ENCODE peak calls at places on chromosomes 12 and 14, in nine cellular contexts. One of them, this sample, is unnamed.
A peak's percentile ranks its signal among the peaks of the same experiment; 100 is the strongest.

GRCh38 chr12:68189766-68190700 is 30.5 kb upstream of the IFNG start:
- DNase-seq in HEK293T: no peak
- DNase-seq in AG20443: peak; percentile 29
- DNase-seq in lung microvascular endothelial cell: peak; percentile 7
- DNase-seq in fibroblast of pulmonary artery: peak; percentile 50
- DNase-seq in GM04503: peak; percentile 9
- DNase-seq in Caco-2: no peak
- DNase-seq in dermis microvascular lymphatic vessel endothelial cell: no peak
- DNase-seq in bronchial epithelial cell: peak; percentile 83
- DNase-seq in this sample: peak; percentile 60

GRCh38 chr12:57772429-57773322 is at the start of gene EEF1AKMT3:
- DNase-seq in lung microvascular endothelial cell: peak; percentile 60
- DNase-seq in AG20443: peak; percentile 75
- DNase-seq in bronchial epithelial cell: no peak
- DNase-seq in GM04503: no peak
- DNase-seq in HEK293T: peak; percentile 67
- DNase-seq in Caco-2: peak; percentile 71
- DNase-seq in fibroblast of pulmonary artery: peak; percentile 40
- DNase-seq in dermis microvascular lymphatic vessel endothelial cell: peak; percentile 67
- DNase-seq in this sample: peak; percentile 47

GRCh38 chr12:21607701-21608100 is 3.1 kb upstream of the GYS2 start:
- DNase-seq in HEK293T: no peak
- DNase-seq in bronchial epithelial cell: peak; percentile 55
- DNase-seq in Caco-2: no peak
- DNase-seq in dermis microvascular lymphatic vessel endothelial cell: peak; percentile 35
- DNase-seq in lung microvascular endothelial cell: peak; percentile 48
- DNase-seq in AG20443: no peak
- DNase-seq in fibroblast of pulmonary artery: peak; percentile 65
- DNase-seq in GM04503: no peak
- DNase-seq in this sample: peak; percentile 45

GRCh38 chr12:46546634-46547273 is 174.2 kb upstream of the SLC38A2 start:
- DNase-seq in lung microvascular endothelial cell: no peak
- DNase-seq in bronchial epithelial cell: peak; percentile 86
- DNase-seq in fibroblast of pulmonary artery: no peak
- DNase-seq in dermis microvascular lymphatic vessel endothelial cell: no peak
- DNase-seq in GM04503: no peak
- DNase-seq in HEK293T: no peak
- DNase-seq in Caco-2: no peak
- DNase-seq in AG20443: no peak
- DNase-seq in this sample: peak; percentile 72

GRCh38 chr12:90484130-90484529 is 470.8 kb downstream of the CCER1 start:
- DNase-seq in HEK293T: peak; percentile 21
- DNase-seq in dermis microvascular lymphatic vessel endothelial cell: no peak
- DNase-seq in bronchial epithelial cell: no peak
- DNase-seq in fibroblast of pulmonary artery: no peak
- DNase-seq in GM04503: no peak
- DNase-seq in AG20443: no peak
- DNase-seq in lung microvascular endothelial cell: no peak
- DNase-seq in Caco-2: no peak
- DNase-seq in this sample: no peak

GRCh38 chr12:91609283-91609682 is 426.7 kb upstream of the DCN start:
- DNase-seq in fibroblast of pulmonary artery: no peak
- DNase-seq in bronchial epithelial cell: no peak
- DNase-seq in AG20443: no peak
- DNase-seq in Caco-2: no peak
- DNase-seq in HEK293T: no peak
- DNase-seq in lung microvascular endothelial cell: no peak
- DNase-seq in GM04503: no peak
- DNase-seq in dermis microvascular lymphatic vessel endothelial cell: no peak
- DNase-seq in this sample: no peak

GRCh38 chr12:113154351-113154973 is 4.9 kb downstream of the CFAP73 start:
- DNase-seq in dermis microvascular lymphatic vessel endothelial cell: peak; percentile 40
- DNase-seq in Caco-2: no peak
- DNase-seq in bronchial epithelial cell: peak; percentile 17
- DNase-seq in HEK293T: no peak
- DNase-seq in fibroblast of pulmonary artery: peak; percentile 28
- DNase-seq in lung microvascular endothelial cell: peak; percentile 54
- DNase-seq in GM04503: no peak
- DNase-seq in AG20443: peak; percentile 64
- DNase-seq in this sample: peak; percentile 12

GRCh38 chr12:124681779-124682391 is 114.5 kb upstream of the NCOR2 start:
- DNase-seq in lung microvascular endothelial cell: peak; percentile 88
- DNase-seq in fibroblast of pulmonary artery: peak; percentile 87
- DNase-seq in HEK293T: no peak
- DNase-seq in AG20443: peak; percentile 61
- DNase-seq in GM04503: no peak
- DNase-seq in Caco-2: peak; percentile 59
- DNase-seq in bronchial epithelial cell: peak; percentile 47
- DNase-seq in dermis microvascular lymphatic vessel endothelial cell: peak; percentile 74
- DNase-seq in this sample: peak; percentile 97

GRCh38 chr14:56213288-56213687 is 95.1 kb downstream of the PELI2 start:
- DNase-seq in Caco-2: no peak
- DNase-seq in HEK293T: no peak
- DNase-seq in dermis microvascular lymphatic vessel endothelial cell: no peak
- DNase-seq in GM04503: no peak
- DNase-seq in lung microvascular endothelial cell: no peak
- DNase-seq in AG20443: no peak
- DNase-seq in fibroblast of pulmonary artery: no peak
- DNase-seq in bronchial epithelial cell: no peak
- DNase-seq in this sample: no peak

GRCh38 chr14:99676657-99677056 is 7.4 kb upstream of the CYP46A1 start:
- DNase-seq in HEK293T: no peak
- DNase-seq in Caco-2: no peak
- DNase-seq in lung microvascular endothelial cell: no peak
- DNase-seq in AG20443: no peak
- DNase-seq in GM04503: no peak
- DNase-seq in bronchial epithelial cell: no peak
- DNase-seq in dermis microvascular lymphatic vessel endothelial cell: no peak
- DNase-seq in fibroblast of pulmonary artery: no peak
- DNase-seq in this sample: peak; percentile 47

GRCh38 chr12:78600541-78600940 is 264.0 kb upstream of the SYT1 start:
- DNase-seq in AG20443: no peak
- DNase-seq in dermis microvascular lymphatic vessel endothelial cell: no peak
- DNase-seq in GM04503: no peak
- DNase-seq in fibroblast of pulmonary artery: no peak
- DNase-seq in Caco-2: no peak
- DNase-seq in bronchial epithelial cell: no peak
- DNase-seq in lung microvascular endothelial cell: no peak
- DNase-seq in HEK293T: no peak
- DNase-seq in this sample: no peak

GRCh38 chr12:111363578-111363977 is 5.3 kb downstream of the PHETA1 start:
- DNase-seq in fibroblast of pulmonary artery: peak; percentile 75
- DNase-seq in dermis microvascular lymphatic vessel endothelial cell: peak; percentile 57
- DNase-seq in AG20443: peak; percentile 69
- DNase-seq in HEK293T: no peak
- DNase-seq in GM04503: peak; percentile 49
- DNase-seq in Caco-2: no peak
- DNase-seq in lung microvascular endothelial cell: peak; percentile 48
- DNase-seq in bronchial epithelial cell: peak; percentile 24
- DNase-seq in this sample: no peak

GRCh38 chr14:100910888-100911664 is 7.6 kb upstream of the RTL1 start:
- DNase-seq in lung microvascular endothelial cell: no peak
- DNase-seq in dermis microvascular lymphatic vessel endothelial cell: no peak
- DNase-seq in bronchial epithelial cell: peak; percentile 66
- DNase-seq in Caco-2: no peak
- DNase-seq in fibroblast of pulmonary artery: no peak
- DNase-seq in GM04503: no peak
- DNase-seq in AG20443: peak; percentile 5
- DNase-seq in HEK293T: no peak
- DNase-seq in this sample: no peak

GRCh38 chr12:131755305-131756113 is 44.6 kb downstream of the SFSWAP start:
- DNase-seq in bronchial epithelial cell: peak; percentile 30
- DNase-seq in fibroblast of pulmonary artery: peak; percentile 27
- DNase-seq in Caco-2: peak; percentile 55
- DNase-seq in lung microvascular endothelial cell: peak; percentile 39
- DNase-seq in HEK293T: peak; percentile 59
- DNase-seq in AG20443: no peak
- DNase-seq in dermis microvascular lymphatic vessel endothelial cell: peak; percentile 37
- DNase-seq in GM04503: no peak
- DNase-seq in this sample: peak; percentile 34

GRCh38 chr12:89827592-89827991 is 119.0 kb upstream of the ATP2B1 start:
- DNase-seq in HEK293T: no peak
- DNase-seq in Caco-2: peak; percentile 86
- DNase-seq in GM04503: no peak
- DNase-seq in AG20443: no peak
- DNase-seq in dermis microvascular lymphatic vessel endothelial cell: no peak
- DNase-seq in fibroblast of pulmonary artery: no peak
- DNase-seq in lung microvascular endothelial cell: no peak
- DNase-seq in bronchial epithelial cell: no peak
- DNase-seq in this sample: no peak

GRCh38 chr12:80580254-80580653 is 127.2 kb upstream of the MYF6 start:
- DNase-seq in bronchial epithelial cell: peak; percentile 89
- DNase-seq in HEK293T: no peak
- DNase-seq in fibroblast of pulmonary artery: peak; percentile 76
- DNase-seq in GM04503: peak; percentile 95
- DNase-seq in AG20443: peak; percentile 70
- DNase-seq in lung microvascular endothelial cell: no peak
- DNase-seq in dermis microvascular lymphatic vessel endothelial cell: no peak
- DNase-seq in Caco-2: no peak
- DNase-seq in this sample: peak; percentile 97

GRCh38 chr12:124109760-124110159 is 136.7 kb downstream of the ZNF664 start:
- DNase-seq in lung microvascular endothelial cell: peak; percentile 54
- DNase-seq in GM04503: no peak
- DNase-seq in dermis microvascular lymphatic vessel endothelial cell: peak; percentile 49
- DNase-seq in AG20443: peak; percentile 62
- DNase-seq in Caco-2: peak; percentile 58
- DNase-seq in HEK293T: peak; percentile 52
- DNase-seq in bronchial epithelial cell: no peak
- DNase-seq in fibroblast of pulmonary artery: peak; percentile 32
- DNase-seq in this sample: peak; percentile 20

GRCh38 chr14:83467811-83468210 is 1934.2 kb upstream of the SEL1L start:
- DNase-seq in Caco-2: no peak
- DNase-seq in lung microvascular endothelial cell: no peak
- DNase-seq in AG20443: no peak
- DNase-seq in bronchial epithelial cell: no peak
- DNase-seq in GM04503: no peak
- DNase-seq in fibroblast of pulmonary artery: no peak
- DNase-seq in dermis microvascular lymphatic vessel endothelial cell: no peak
- DNase-seq in HEK293T: no peak
- DNase-seq in this sample: no peak

GRCh38 chr12:4009979-4010704 is 136.9 kb upstream of the PARP11 start:
- DNase-seq in fibroblast of pulmonary artery: no peak
- DNase-seq in GM04503: no peak
- DNase-seq in AG20443: no peak
- DNase-seq in Caco-2: no peak
- DNase-seq in lung microvascular endothelial cell: no peak
- DNase-seq in HEK293T: no peak
- DNase-seq in bronchial epithelial cell: no peak
- DNase-seq in dermis microvascular lymphatic vessel endothelial cell: no peak
- DNase-seq in this sample: no peak

GRCh38 chr14:52013984-52014600 is 24.7 kb downstream of the RTRAF start:
- DNase-seq in Caco-2: peak; percentile 39
- DNase-seq in fibroblast of pulmonary artery: no peak
- DNase-seq in AG20443: no peak
- DNase-seq in lung microvascular endothelial cell: no peak
- DNase-seq in GM04503: no peak
- DNase-seq in bronchial epithelial cell: no peak
- DNase-seq in HEK293T: peak; percentile 44
- DNase-seq in dermis microvascular lymphatic vessel endothelial cell: peak; percentile 19
- DNase-seq in this sample: no peak

GRCh38 chr12:103956515-103957027 is 9.1 kb upstream of the TDG start:
- DNase-seq in lung microvascular endothelial cell: no peak
- DNase-seq in bronchial epithelial cell: no peak
- DNase-seq in dermis microvascular lymphatic vessel endothelial cell: no peak
- DNase-seq in AG20443: peak; percentile 48
- DNase-seq in GM04503: no peak
- DNase-seq in Caco-2: peak; percentile 45
- DNase-seq in fibroblast of pulmonary artery: no peak
- DNase-seq in HEK293T: no peak
- DNase-seq in this sample: no peak

GRCh38 chr12:57111046-57111698 is at the start of gene STAT6:
- DNase-seq in dermis microvascular lymphatic vessel endothelial cell: peak; percentile 71
- DNase-seq in Caco-2: no peak
- DNase-seq in HEK293T: peak; percentile 37
- DNase-seq in lung microvascular endothelial cell: peak; percentile 91
- DNase-seq in fibroblast of pulmonary artery: peak; percentile 95
- DNase-seq in AG20443: peak; percentile 76
- DNase-seq in bronchial epithelial cell: peak; percentile 76
- DNase-seq in GM04503: no peak
- DNase-seq in this sample: peak; percentile 87

GRCh38 chr14:104956290-104956890 is 21.8 kb downstream of the AHNAK2 start:
- DNase-seq in bronchial epithelial cell: no peak
- DNase-seq in dermis microvascular lymphatic vessel endothelial cell: no peak
- DNase-seq in lung microvascular endothelial cell: no peak
- DNase-seq in Caco-2: no peak
- DNase-seq in fibroblast of pulmonary artery: no peak
- DNase-seq in HEK293T: no peak
- DNase-seq in AG20443: no peak
- DNase-seq in GM04503: no peak
- DNase-seq in this sample: no peak

GRCh38 chr12:69608114-69608513 is 2.6 kb downstream of the LRRC10 start:
- DNase-seq in bronchial epithelial cell: no peak
- DNase-seq in GM04503: no peak
- DNase-seq in AG20443: no peak
- DNase-seq in HEK293T: no peak
- DNase-seq in dermis microvascular lymphatic vessel endothelial cell: peak; percentile 9
- DNase-seq in lung microvascular endothelial cell: peak; percentile 42
- DNase-seq in Caco-2: no peak
- DNase-seq in fibroblast of pulmonary artery: peak; percentile 43
- DNase-seq in this sample: peak; percentile 28

GRCh38 chr14:64711039-64711438 is 6.8 kb downstream of the PLEKHG3 start:
- DNase-seq in fibroblast of pulmonary artery: no peak
- DNase-seq in AG20443: no peak
- DNase-seq in Caco-2: no peak
- DNase-seq in GM04503: no peak
- DNase-seq in lung microvascular endothelial cell: no peak
- DNase-seq in bronchial epithelial cell: no peak
- DNase-seq in HEK293T: no peak
- DNase-seq in dermis microvascular lymphatic vessel endothelial cell: no peak
- DNase-seq in this sample: no peak

GRCh38 chr14:60561845-60562746 is 53.1 kb downstream of the SIX6 start:
- DNase-seq in GM04503: no peak
- DNase-seq in fibroblast of pulmonary artery: peak; percentile 79
- DNase-seq in Caco-2: peak; percentile 51
- DNase-seq in HEK293T: peak; percentile 69
- DNase-seq in AG20443: peak; percentile 80
- DNase-seq in dermis microvascular lymphatic vessel endothelial cell: peak; percentile 63
- DNase-seq in bronchial epithelial cell: peak; percentile 63
- DNase-seq in lung microvascular endothelial cell: peak; percentile 69
- DNase-seq in this sample: peak; percentile 87

GRCh38 chr14:105470163-105470811 is 4.3 kb upstream of the CRIP2 start:
- DNase-seq in lung microvascular endothelial cell: no peak
- DNase-seq in dermis microvascular lymphatic vessel endothelial cell: no peak
- DNase-seq in AG20443: no peak
- DNase-seq in Caco-2: no peak
- DNase-seq in fibroblast of pulmonary artery: no peak
- DNase-seq in bronchial epithelial cell: no peak
- DNase-seq in GM04503: no peak
- DNase-seq in HEK293T: no peak
- DNase-seq in this sample: no peak

GRCh38 chr12:31000751-31001150 is 72.9 kb upstream of the DDX11 start:
- DNase-seq in dermis microvascular lymphatic vessel endothelial cell: peak; percentile 79
- DNase-seq in fibroblast of pulmonary artery: peak; percentile 24
- DNase-seq in GM04503: peak; percentile 55
- DNase-seq in AG20443: peak; percentile 78
- DNase-seq in Caco-2: no peak
- DNase-seq in bronchial epithelial cell: no peak
- DNase-seq in lung microvascular endothelial cell: peak; percentile 58
- DNase-seq in HEK293T: no peak
- DNase-seq in this sample: peak; percentile 64

GRCh38 chr14:30525833-30526232 is 33.1 kb upstream of the G2E3 start:
- DNase-seq in HEK293T: no peak
- DNase-seq in AG20443: peak; percentile 25
- DNase-seq in dermis microvascular lymphatic vessel endothelial cell: no peak
- DNase-seq in fibroblast of pulmonary artery: no peak
- DNase-seq in bronchial epithelial cell: peak; percentile 13
- DNase-seq in lung microvascular endothelial cell: no peak
- DNase-seq in GM04503: no peak
- DNase-seq in Caco-2: no peak
- DNase-seq in this sample: peak; percentile 49

GRCh38 chr12:122979001-122979907 is 1.2 kb upstream of the ARL6IP4 start:
- DNase-seq in GM04503: no peak
- DNase-seq in AG20443: no peak
- DNase-seq in Caco-2: no peak
- DNase-seq in HEK293T: no peak
- DNase-seq in fibroblast of pulmonary artery: no peak
- DNase-seq in bronchial epithelial cell: no peak
- DNase-seq in dermis microvascular lymphatic vessel endothelial cell: no peak
- DNase-seq in lung microvascular endothelial cell: no peak
- DNase-seq in this sample: no peak

GRCh38 chr12:31868980-31869379 is 90.2 kb upstream of the RESF1 start:
- DNase-seq in GM04503: peak; percentile 27
- DNase-seq in fibroblast of pulmonary artery: peak; percentile 87
- DNase-seq in Caco-2: no peak
- DNase-seq in bronchial epithelial cell: peak; percentile 44
- DNase-seq in dermis microvascular lymphatic vessel endothelial cell: peak; percentile 72
- DNase-seq in AG20443: no peak
- DNase-seq in HEK293T: no peak
- DNase-seq in lung microvascular endothelial cell: peak; percentile 84
- DNase-seq in this sample: peak; percentile 48